ENCODE peak calls at places on chromosome 14, in nine cellular contexts. One of them, this sample, is unnamed.
A peak's percentile ranks its signal among the peaks of the same experiment; 100 is the strongest.

GRCh38 chr14:81313775-81314429 is 86.2 kb downstream of the STON2 start:
- DNase-seq in adrenal gland: no peak
- DNase-seq in lower leg skin: no peak
- DNase-seq in GM23338: no peak
- DNase-seq in esophagus muscularis mucosa: no peak
- DNase-seq in fibroblast of pulmonary artery: no peak
- DNase-seq in left ventricle myocardium inferior: no peak
- DNase-seq in fibroblast of the aortic adventitia: no peak
- DNase-seq in NB4: no peak
- DNase-seq in this sample: no peak

GRCh38 chr14:104431929-104432541 is 147.5 kb upstream of the C14orf180 start:
- DNase-seq in esophagus muscularis mucosa: peak; percentile 86
- DNase-seq in GM23338: no peak
- DNase-seq in NB4: no peak
- DNase-seq in adrenal gland: no peak
- DNase-seq in fibroblast of pulmonary artery: no peak
- DNase-seq in lower leg skin: no peak
- DNase-seq in fibroblast of the aortic adventitia: no peak
- DNase-seq in left ventricle myocardium inferior: no peak
- DNase-seq in this sample: peak; percentile 38

GRCh38 chr14:101480747-101481530 is 80.4 kb upstream of the DIO3 start:
- DNase-seq in fibroblast of pulmonary artery: peak; percentile 56
- DNase-seq in fibroblast of the aortic adventitia: peak; percentile 57
- DNase-seq in GM23338: no peak
- DNase-seq in NB4: no peak
- DNase-seq in left ventricle myocardium inferior: no peak
- DNase-seq in adrenal gland: peak; percentile 12
- DNase-seq in esophagus muscularis mucosa: no peak
- DNase-seq in lower leg skin: no peak
- DNase-seq in this sample: peak; percentile 26

GRCh38 chr14:61663312-61663974 is 31.9 kb upstream of the HIF1A start:
- DNase-seq in GM23338: no peak
- DNase-seq in left ventricle myocardium inferior: no peak
- DNase-seq in esophagus muscularis mucosa: peak; percentile 50
- DNase-seq in adrenal gland: no peak
- DNase-seq in fibroblast of pulmonary artery: no peak
- DNase-seq in fibroblast of the aortic adventitia: no peak
- DNase-seq in lower leg skin: no peak
- DNase-seq in NB4: peak; percentile 75
- DNase-seq in this sample: no peak

GRCh38 chr14:58298880-58299664 is 717 bp downstream of the ARID4A start:
- DNase-seq in GM23338: peak; percentile 53
- DNase-seq in fibroblast of pulmonary artery: no peak
- DNase-seq in adrenal gland: peak; percentile 25
- DNase-seq in fibroblast of the aortic adventitia: no peak
- DNase-seq in lower leg skin: peak; percentile 28
- DNase-seq in NB4: peak; percentile 78
- DNase-seq in left ventricle myocardium inferior: peak; percentile 41
- DNase-seq in esophagus muscularis mucosa: no peak
- DNase-seq in this sample: peak; percentile 53

GRCh38 chr14:52312872-52313492 is 1.1 kb upstream of the PTGER2 start:
- DNase-seq in fibroblast of pulmonary artery: peak; percentile 56
- DNase-seq in adrenal gland: no peak
- DNase-seq in esophagus muscularis mucosa: peak; percentile 87
- DNase-seq in left ventricle myocardium inferior: no peak
- DNase-seq in fibroblast of the aortic adventitia: peak; percentile 80
- DNase-seq in lower leg skin: no peak
- DNase-seq in NB4: peak; percentile 37
- DNase-seq in GM23338: no peak
- DNase-seq in this sample: peak; percentile 51

GRCh38 chr14:71286126-71286525 is 378.9 kb downstream of the PCNX1 start:
- DNase-seq in left ventricle myocardium inferior: no peak
- DNase-seq in adrenal gland: no peak
- DNase-seq in GM23338: no peak
- DNase-seq in fibroblast of the aortic adventitia: no peak
- DNase-seq in esophagus muscularis mucosa: no peak
- DNase-seq in lower leg skin: no peak
- DNase-seq in fibroblast of pulmonary artery: no peak
- DNase-seq in NB4: no peak
- DNase-seq in this sample: no peak

GRCh38 chr14:22886500-22887259 is 3.7 kb downstream of the REM2 start:
- DNase-seq in fibroblast of pulmonary artery: peak; percentile 54
- DNase-seq in left ventricle myocardium inferior: peak; percentile 71
- DNase-seq in lower leg skin: peak; percentile 35
- DNase-seq in NB4: peak; percentile 87
- DNase-seq in esophagus muscularis mucosa: no peak
- DNase-seq in GM23338: peak; percentile 88
- DNase-seq in fibroblast of the aortic adventitia: peak; percentile 41
- DNase-seq in adrenal gland: peak; percentile 79
- DNase-seq in this sample: no peak

GRCh38 chr14:105013150-105013787 is 7.6 kb downstream of the CDCA4 start:
- DNase-seq in lower leg skin: no peak
- DNase-seq in adrenal gland: no peak
- DNase-seq in fibroblast of the aortic adventitia: no peak
- DNase-seq in esophagus muscularis mucosa: no peak
- DNase-seq in NB4: no peak
- DNase-seq in left ventricle myocardium inferior: peak; percentile 41
- DNase-seq in fibroblast of pulmonary artery: no peak
- DNase-seq in GM23338: no peak
- DNase-seq in this sample: no peak

GRCh38 chr14:59772252-59772651 is 98.3 kb downstream of the RTN1 start:
- DNase-seq in fibroblast of pulmonary artery: peak; percentile 55
- DNase-seq in fibroblast of the aortic adventitia: no peak
- DNase-seq in left ventricle myocardium inferior: no peak
- DNase-seq in lower leg skin: no peak
- DNase-seq in GM23338: no peak
- DNase-seq in esophagus muscularis mucosa: no peak
- DNase-seq in adrenal gland: no peak
- DNase-seq in NB4: no peak
- DNase-seq in this sample: no peak

GRCh38 chr14:61524936-61525292 is 170.4 kb upstream of the HIF1A start:
- DNase-seq in lower leg skin: no peak
- DNase-seq in fibroblast of pulmonary artery: no peak
- DNase-seq in GM23338: no peak
- DNase-seq in fibroblast of the aortic adventitia: no peak
- DNase-seq in left ventricle myocardium inferior: no peak
- DNase-seq in adrenal gland: no peak
- DNase-seq in esophagus muscularis mucosa: no peak
- DNase-seq in NB4: no peak
- DNase-seq in this sample: no peak

GRCh38 chr14:40417777-40418401 is 985.7 kb upstream of the FBXO33 start:
- DNase-seq in esophagus muscularis mucosa: no peak
- DNase-seq in lower leg skin: no peak
- DNase-seq in left ventricle myocardium inferior: no peak
- DNase-seq in GM23338: peak; percentile 82
- DNase-seq in NB4: peak; percentile 59
- DNase-seq in fibroblast of pulmonary artery: peak; percentile 4
- DNase-seq in adrenal gland: no peak
- DNase-seq in fibroblast of the aortic adventitia: no peak
- DNase-seq in this sample: no peak

GRCh38 chr14:67577181-67577580 is 22.9 kb downstream of the PIGH start:
- DNase-seq in fibroblast of the aortic adventitia: no peak
- DNase-seq in NB4: no peak
- DNase-seq in esophagus muscularis mucosa: no peak
- DNase-seq in fibroblast of pulmonary artery: no peak
- DNase-seq in adrenal gland: no peak
- DNase-seq in GM23338: no peak
- DNase-seq in left ventricle myocardium inferior: no peak
- DNase-seq in lower leg skin: no peak
- DNase-seq in this sample: no peak

GRCh38 chr14:67574806-67575205 is 25.3 kb downstream of the PIGH start:
- DNase-seq in GM23338: no peak
- DNase-seq in adrenal gland: no peak
- DNase-seq in fibroblast of the aortic adventitia: no peak
- DNase-seq in lower leg skin: no peak
- DNase-seq in fibroblast of pulmonary artery: no peak
- DNase-seq in left ventricle myocardium inferior: no peak
- DNase-seq in NB4: no peak
- DNase-seq in esophagus muscularis mucosa: no peak
- DNase-seq in this sample: no peak

GRCh38 chr14:67576216-67576615 is 23.9 kb downstream of the PIGH start:
- DNase-seq in fibroblast of the aortic adventitia: no peak
- DNase-seq in lower leg skin: no peak
- DNase-seq in NB4: no peak
- DNase-seq in fibroblast of pulmonary artery: no peak
- DNase-seq in GM23338: no peak
- DNase-seq in adrenal gland: no peak
- DNase-seq in left ventricle myocardium inferior: no peak
- DNase-seq in esophagus muscularis mucosa: no peak
- DNase-seq in this sample: no peak

GRCh38 chr14:67574156-67574555 is 25.9 kb downstream of the PIGH start:
- DNase-seq in left ventricle myocardium inferior: no peak
- DNase-seq in adrenal gland: no peak
- DNase-seq in lower leg skin: no peak
- DNase-seq in GM23338: no peak
- DNase-seq in esophagus muscularis mucosa: no peak
- DNase-seq in fibroblast of the aortic adventitia: no peak
- DNase-seq in fibroblast of pulmonary artery: no peak
- DNase-seq in NB4: no peak
- DNase-seq in this sample: no peak

DNA sequence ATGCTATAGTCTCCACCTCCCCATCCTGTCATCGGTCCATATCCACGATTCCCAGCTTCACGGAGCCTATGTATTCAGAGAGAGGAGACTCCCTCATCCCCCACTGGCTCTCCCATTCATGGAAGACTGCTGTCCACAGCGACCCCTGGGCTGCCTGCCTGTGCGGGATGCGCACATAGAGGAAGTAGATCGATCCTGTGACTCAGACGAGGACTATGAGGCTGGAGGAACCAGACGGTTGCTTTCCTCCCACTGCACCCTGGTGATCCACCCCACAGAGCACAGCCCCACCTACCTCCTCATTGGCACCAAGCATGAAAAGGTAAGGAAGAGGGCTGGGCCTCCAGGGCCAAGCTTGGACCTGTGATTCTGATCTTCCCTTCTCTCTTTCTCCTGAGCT is 24.4 kb downstream of the PIGH start:
- DNase-seq in left ventricle myocardium inferior: no peak
- DNase-seq in esophagus muscularis mucosa: no peak
- DNase-seq in GM23338: no peak
- DNase-seq in NB4: peak; percentile 61
- DNase-seq in fibroblast of pulmonary artery: peak; percentile 5
- DNase-seq in fibroblast of the aortic adventitia: no peak
- DNase-seq in adrenal gland: no peak
- DNase-seq in lower leg skin: no peak
- DNase-seq in this sample: peak; percentile 55
- TF ChIP-seq CTCF in left ventricle myocardium inferior: no peak
- TF ChIP-seq CTCF in esophagus muscularis mucosa: no peak
- TF ChIP-seq CTCF in GM23338: no peak
- TF ChIP-seq CTCF in NB4: no peak
- TF ChIP-seq CTCF in fibroblast of pulmonary artery: no peak
- TF ChIP-seq CTCF in fibroblast of the aortic adventitia: no peak
- TF ChIP-seq CTCF in adrenal gland: no peak
- TF ChIP-seq CTCF in lower leg skin: no peak
- TF ChIP-seq CTCF in this sample: no peak

DNA sequence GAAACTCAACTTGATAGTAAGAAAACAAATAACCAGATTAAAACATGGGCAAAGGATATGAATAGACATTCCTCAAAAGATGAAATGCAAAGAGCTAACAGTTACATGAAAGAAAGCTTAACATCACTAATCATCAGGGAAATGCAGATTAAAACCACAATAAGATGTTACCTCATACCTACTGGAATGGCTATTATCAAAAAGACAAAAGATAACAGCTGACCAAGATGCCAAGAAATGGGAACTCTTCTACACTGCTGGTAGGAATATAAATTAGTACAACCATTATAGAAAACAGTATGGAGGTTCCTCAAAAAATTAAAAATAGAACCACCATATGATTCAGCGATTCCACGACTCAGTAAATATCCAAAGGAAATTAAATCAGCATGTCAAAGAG is 18.8 kb downstream of the KCNH5 start:
- DNase-seq in GM23338: no peak
- DNase-seq in fibroblast of the aortic adventitia: no peak
- DNase-seq in NB4: no peak
- DNase-seq in lower leg skin: no peak
- DNase-seq in esophagus muscularis mucosa: no peak
- DNase-seq in fibroblast of pulmonary artery: no peak
- DNase-seq in left ventricle myocardium inferior: no peak
- DNase-seq in adrenal gland: no peak
- DNase-seq in this sample: no peak
- TF ChIP-seq CTCF in GM23338: no peak
- TF ChIP-seq CTCF in fibroblast of the aortic adventitia: no peak
- TF ChIP-seq CTCF in NB4: no peak
- TF ChIP-seq CTCF in lower leg skin: no peak
- TF ChIP-seq CTCF in esophagus muscularis mucosa: no peak
- TF ChIP-seq CTCF in fibroblast of pulmonary artery: no peak
- TF ChIP-seq CTCF in left ventricle myocardium inferior: no peak
- TF ChIP-seq CTCF in adrenal gland: no peak
- TF ChIP-seq CTCF in this sample: no peak

DNA sequence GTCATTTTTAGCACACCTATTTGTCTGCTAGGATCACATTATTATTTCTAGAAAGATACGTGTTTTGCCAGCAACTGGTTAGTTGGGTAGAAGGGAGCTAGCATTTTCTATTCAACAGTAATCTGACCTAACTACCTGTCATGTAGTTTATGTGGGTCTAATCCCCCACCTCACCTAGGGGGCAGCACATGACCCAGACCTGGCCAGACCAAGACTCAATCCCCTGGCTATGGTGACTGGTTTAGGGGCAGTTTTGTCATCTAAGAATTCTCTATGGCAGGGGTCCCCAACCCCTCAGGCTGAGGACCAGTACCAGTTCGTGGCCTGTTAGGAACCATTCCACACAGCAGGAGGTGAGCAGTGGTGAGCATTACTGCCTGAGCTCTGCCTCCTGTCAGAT is 29.5 kb upstream of the EVL start:
- DNase-seq in fibroblast of pulmonary artery: no peak
- DNase-seq in esophagus muscularis mucosa: no peak
- DNase-seq in lower leg skin: no peak
- DNase-seq in GM23338: peak; percentile 29
- DNase-seq in adrenal gland: no peak
- DNase-seq in left ventricle myocardium inferior: no peak
- DNase-seq in fibroblast of the aortic adventitia: no peak
- DNase-seq in NB4: no peak
- DNase-seq in this sample: no peak
- TF ChIP-seq CTCF in fibroblast of pulmonary artery: no peak
- TF ChIP-seq CTCF in esophagus muscularis mucosa: no peak
- TF ChIP-seq CTCF in lower leg skin: no peak
- TF ChIP-seq CTCF in GM23338: peak; percentile 64
- TF ChIP-seq CTCF in adrenal gland: no peak
- TF ChIP-seq CTCF in left ventricle myocardium inferior: no peak
- TF ChIP-seq CTCF in fibroblast of the aortic adventitia: no peak
- TF ChIP-seq CTCF in NB4: no peak
- TF ChIP-seq CTCF in this sample: no peak

DNA sequence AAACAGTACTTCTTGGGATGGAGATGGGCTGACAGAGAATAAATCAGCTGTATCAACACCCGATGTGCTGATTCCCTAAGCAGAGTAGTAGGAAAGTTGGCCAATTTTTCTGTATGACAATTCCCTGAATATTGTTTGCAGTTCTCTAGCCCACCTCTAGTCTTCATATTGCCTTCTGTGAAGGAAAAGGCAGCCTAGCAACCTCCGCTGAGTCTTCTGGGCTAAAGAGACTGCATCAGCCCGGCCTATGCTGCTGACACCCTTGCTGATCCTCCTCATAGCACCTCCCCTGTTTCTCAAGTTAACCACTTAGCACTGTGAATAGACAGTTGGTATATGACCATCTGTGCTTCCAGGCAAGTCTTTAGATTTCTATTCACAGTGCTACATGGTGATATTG is 161.1 kb upstream of the EGLN3 start:
- DNase-seq in left ventricle myocardium inferior: no peak
- DNase-seq in NB4: no peak
- DNase-seq in fibroblast of pulmonary artery: no peak
- DNase-seq in esophagus muscularis mucosa: no peak
- DNase-seq in lower leg skin: no peak
- DNase-seq in GM23338: peak; percentile 52
- DNase-seq in fibroblast of the aortic adventitia: no peak
- DNase-seq in adrenal gland: no peak
- DNase-seq in this sample: no peak
- TF ChIP-seq CTCF in left ventricle myocardium inferior: no peak
- TF ChIP-seq CTCF in NB4: no peak
- TF ChIP-seq CTCF in fibroblast of pulmonary artery: no peak
- TF ChIP-seq CTCF in esophagus muscularis mucosa: no peak
- TF ChIP-seq CTCF in lower leg skin: no peak
- TF ChIP-seq CTCF in GM23338: no peak
- TF ChIP-seq CTCF in fibroblast of the aortic adventitia: no peak
- TF ChIP-seq CTCF in adrenal gland: no peak
- TF ChIP-seq CTCF in this sample: no peak